ENCODE peak calls at places on chromosome 16, in nine cellular contexts. One of them, this sample, is unnamed.

GRCh38 chr16:28237754-28238357 is 26.1 kb upstream of the XPO6 start:
- DNase-seq in NCI-H1930: no peak
- DNase-seq in caudate nucleus: no peak
- DNase-seq in neural crest cell: no peak
- DNase-seq in stimulated activated naive CD8-positive, alpha-beta T cell treated with anti-CD3 and anti-CD28 coated beads, Interleukin-15, amount 100 ng/mL, for 72 hours: no peak
- DNase-seq in glutamatergic neuron: no peak
- DNase-seq in HEK293T: no peak
- DNase-seq in GM04503: no peak
- DNase-seq in A549: peak
- DNase-seq in this sample: no peak

GRCh38 chr16:259814-260253 is 15.9 kb downstream of the RGS11 start:
- DNase-seq in NCI-H1930: no peak
- DNase-seq in caudate nucleus: no peak
- DNase-seq in neural crest cell: no peak
- DNase-seq in stimulated activated naive CD8-positive, alpha-beta T cell treated with anti-CD3 and anti-CD28 coated beads, Interleukin-15, amount 100 ng/mL, for 72 hours: no peak
- DNase-seq in glutamatergic neuron: no peak
- DNase-seq in HEK293T: no peak
- DNase-seq in GM04503: no peak
- DNase-seq in A549: no peak
- DNase-seq in this sample: no peak

GRCh38 chr16:85556456-85557082 is 56.6 kb upstream of the GSE1 start:
- DNase-seq in NCI-H1930: peak
- DNase-seq in caudate nucleus: no peak
- DNase-seq in neural crest cell: no peak
- DNase-seq in stimulated activated naive CD8-positive, alpha-beta T cell treated with anti-CD3 and anti-CD28 coated beads, Interleukin-15, amount 100 ng/mL, for 72 hours: peak
- DNase-seq in glutamatergic neuron: no peak
- DNase-seq in HEK293T: peak
- DNase-seq in GM04503: no peak
- DNase-seq in A549: peak
- DNase-seq in this sample: no peak

GRCh38 chr16:69029121-69029520 is 76.3 kb upstream of the HAS3 start:
- DNase-seq in NCI-H1930: no peak
- DNase-seq in caudate nucleus: no peak
- DNase-seq in neural crest cell: no peak
- DNase-seq in stimulated activated naive CD8-positive, alpha-beta T cell treated with anti-CD3 and anti-CD28 coated beads, Interleukin-15, amount 100 ng/mL, for 72 hours: no peak
- DNase-seq in glutamatergic neuron: no peak
- DNase-seq in HEK293T: no peak
- DNase-seq in GM04503: no peak
- DNase-seq in A549: no peak
- DNase-seq in this sample: no peak

GRCh38 chr16:29790949-29791844 is 646 bp downstream of the KIF22 start:
- DNase-seq in NCI-H1930: no peak
- DNase-seq in caudate nucleus: no peak
- DNase-seq in neural crest cell: no peak
- DNase-seq in stimulated activated naive CD8-positive, alpha-beta T cell treated with anti-CD3 and anti-CD28 coated beads, Interleukin-15, amount 100 ng/mL, for 72 hours: no peak
- DNase-seq in glutamatergic neuron: no peak
- DNase-seq in HEK293T: no peak
- DNase-seq in GM04503: no peak
- DNase-seq in A549: no peak
- DNase-seq in this sample: no peak

GRCh38 chr16:73016488-73016830 is 31.5 kb downstream of the ZFHX3 start:
- DNase-seq in NCI-H1930: no peak
- DNase-seq in caudate nucleus: no peak
- DNase-seq in neural crest cell: no peak
- DNase-seq in stimulated activated naive CD8-positive, alpha-beta T cell treated with anti-CD3 and anti-CD28 coated beads, Interleukin-15, amount 100 ng/mL, for 72 hours: no peak
- DNase-seq in glutamatergic neuron: no peak
- DNase-seq in HEK293T: no peak
- DNase-seq in GM04503: no peak
- DNase-seq in A549: peak
- DNase-seq in this sample: no peak

GRCh38 chr16:88343276-88343791 is 39.4 kb upstream of the ZNF469 start:
- DNase-seq in NCI-H1930: no peak
- DNase-seq in caudate nucleus: no peak
- DNase-seq in neural crest cell: no peak
- DNase-seq in stimulated activated naive CD8-positive, alpha-beta T cell treated with anti-CD3 and anti-CD28 coated beads, Interleukin-15, amount 100 ng/mL, for 72 hours: no peak
- DNase-seq in glutamatergic neuron: no peak
- DNase-seq in HEK293T: no peak
- DNase-seq in GM04503: no peak
- DNase-seq in A549: no peak
- DNase-seq in this sample: no peak

GRCh38 chr16:17194190-17194780 is 276.5 kb downstream of the XYLT1 start:
- DNase-seq in NCI-H1930: peak
- DNase-seq in caudate nucleus: no peak
- DNase-seq in neural crest cell: peak
- DNase-seq in stimulated activated naive CD8-positive, alpha-beta T cell treated with anti-CD3 and anti-CD28 coated beads, Interleukin-15, amount 100 ng/mL, for 72 hours: peak
- DNase-seq in glutamatergic neuron: peak
- DNase-seq in HEK293T: peak
- DNase-seq in GM04503: no peak
- DNase-seq in A549: peak
- DNase-seq in this sample: no peak

GRCh38 chr16:9489823-9490467 is 398.5 kb downstream of the HAPSTR1 start:
- DNase-seq in NCI-H1930: no peak
- DNase-seq in caudate nucleus: peak
- DNase-seq in neural crest cell: no peak
- DNase-seq in stimulated activated naive CD8-positive, alpha-beta T cell treated with anti-CD3 and anti-CD28 coated beads, Interleukin-15, amount 100 ng/mL, for 72 hours: no peak
- DNase-seq in glutamatergic neuron: no peak
- DNase-seq in HEK293T: no peak
- DNase-seq in GM04503: no peak
- DNase-seq in A549: peak
- DNase-seq in this sample: no peak

This sample was measured in HTR-8/SVneo.